ENCODE peak calls at places on chromosomes 12 and 14, in five cellular contexts. Z, L, I, Q and A are unnamed samples. For H3K4me1 and H3K36me3, the result is how much of the 10 kb centered on the place peaks cover.

GRCh38 chr14:99267871-99268775 is 3.9 kb downstream of the BCL11B start:
- DNase-seq in Z (peak), L (no peak), I (no peak), Q (no peak), A (peak)

GRCh38 chr12:133225527-133225926 is 10.2 kb downstream of the ANHX start:
- DNase-seq in Z (no peak), L (no peak), I (no peak), Q (no peak), A (no peak)

GRCh38 chr12:107622005-107622404 is 63.6 kb upstream of the PWP1 start:
- DNase-seq in Z (no peak), L (no peak), I (no peak), Q (no peak), A (no peak)

GRCh38 chr12:49017764-49018281 is 753 bp downstream of the PRKAG1 start:
- DNase-seq in Z (no peak), L (no peak), I (peak), Q (no peak), A (no peak)

GRCh38 chr14:104383088-104383805 is 196.3 kb upstream of the C14orf180 start:
- DNase-seq in Z (no peak), L (no peak), I (peak), Q (peak), A (no peak)

GRCh38 chr12:3803865-3804472 is 51.1 kb upstream of the CRACR2A start:
- DNase-seq in Z (peak), L (peak), I (peak), Q (no peak), A (peak)

GRCh38 chr12:59118356-59118755 is 198.1 kb upstream of the LRIG3 start:
- DNase-seq in Z (no peak), L (no peak), I (no peak), Q (no peak), A (no peak)

GRCh38 chr14:64855732-64856527 is 23.8 kb downstream of the SPTB start:
- DNase-seq in Z (no peak), L (no peak), I (peak), Q (no peak), A (no peak)

GRCh38 chr12:79023784-79024183 is 159.2 kb downstream of the SYT1 start:
- DNase-seq in Z (no peak), L (no peak), I (no peak), Q (no peak), A (no peak)

GRCh38 chr14:30621354-30621953 is 665 bp upstream of the SCFD1 start:
- DNase-seq in Z (no peak), L (peak), I (peak), Q (no peak), A (peak)

GRCh38 chr14:97185186-97185585 is 388.0 kb downstream of the VRK1 start:
- DNase-seq in Z (peak), L (no peak), I (no peak), Q (no peak), A (peak)

GRCh38 chr12:9931245-9931644 is 925 bp downstream of the CLEC2A start:
- DNase-seq in Z (no peak), L (no peak), I (no peak), Q (no peak), A (no peak)
- H3K27ac ChIP-seq in Z (no peak), L (no peak), I (no peak), Q (no peak), A (no peak)

GRCh38 chr12:11754256-11754655 is 104.8 kb downstream of the ETV6 start:
- DNase-seq in Z (no peak), L (no peak), I (no peak), Q (no peak), A (no peak)
- H3K4me1 ChIP-seq in Z (under half), L (under half), I (under half), Q (under half), A (under half)

GRCh38 chr12:121438207-121438606 is 38.3 kb downstream of the RNF34 start:
- DNase-seq in Z (no peak), L (no peak), I (no peak), Q (no peak), A (no peak)

GRCh38 chr12:121439715-121440114 is 39.8 kb downstream of the RNF34 start:
- DNase-seq in Z (no peak), L (no peak), I (no peak), Q (no peak), A (no peak)

GRCh38 chr12:121440768-121441167 is 40.9 kb downstream of the RNF34 start:
- DNase-seq in Z (no peak), L (no peak), I (no peak), Q (no peak), A (no peak)

GRCh38 chr12:121436706-121437105 is 36.8 kb downstream of the RNF34 start:
- DNase-seq in Z (no peak), L (no peak), I (no peak), Q (no peak), A (no peak)

DNA sequence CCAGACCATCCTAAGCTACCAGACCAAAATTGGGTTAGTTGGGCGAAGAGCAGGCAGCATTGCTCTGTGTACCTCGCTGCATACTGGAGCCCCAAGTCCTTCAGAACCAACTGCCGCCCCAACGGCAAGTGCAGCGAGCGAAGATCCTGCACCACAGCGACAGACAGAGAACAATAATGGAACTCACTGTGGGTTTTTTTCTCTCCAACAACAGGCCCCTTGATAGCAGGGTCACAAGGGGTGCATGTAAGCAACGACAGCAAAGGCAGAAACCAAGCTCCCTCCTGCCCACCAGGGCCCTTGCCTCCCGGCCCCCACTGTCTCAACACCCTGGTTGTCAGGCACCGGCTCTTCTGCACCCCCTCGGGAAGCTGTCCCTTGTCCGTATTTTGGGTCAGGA is 39.0 kb downstream of the RNF34 start:
- DNase-seq in Z (no peak), L (no peak), I (no peak), Q (no peak), A (no peak)
- H3K36me3 ChIP-seq in Z (under half), L (under half), I (under half), Q (half or more), A (under half)

GRCh38 chr12:121792607-121793500 is 634 bp downstream of the RHOF start:
- DNase-seq in Z (peak), L (no peak), I (peak), Q (no peak), A (peak)
- H3K27ac ChIP-seq in Z (peak), L (no peak), I (peak), Q (peak), A (peak)

GRCh38 chr12:121443911-121444841 is 44.3 kb downstream of the RNF34 start:
- DNase-seq in Z (no peak), L (no peak), I (no peak), Q (no peak), A (no peak)
- H3K4me1 ChIP-seq in Z (under half), L (under half), I (under half), Q (under half), A (under half)

GRCh38 chr12:6146509-6146908 is 22.0 kb upstream of the VWF start:
- DNase-seq in Z (no peak), L (no peak), I (no peak), Q (no peak), A (no peak)
- H3K36me3 ChIP-seq in Z (under half), L (under half), I (under half), Q (under half), A (under half)

GRCh38 chr12:53561590-53561953 is 54.3 kb upstream of the NPFF start:
- DNase-seq in Z (no peak), L (peak), I (no peak), Q (no peak), A (no peak)
- H3K27ac ChIP-seq in Z (no peak), L (peak), I (no peak), Q (peak), A (no peak)

GRCh38 chr12:43308776-43309175 is 243.2 kb downstream of the ADAMTS20 start:
- DNase-seq in Z (no peak), L (no peak), I (no peak), Q (no peak), A (no peak)
- H3K4me1 ChIP-seq in Z (under half), L (under half), I (under half), Q (under half), A (under half)

DNA sequence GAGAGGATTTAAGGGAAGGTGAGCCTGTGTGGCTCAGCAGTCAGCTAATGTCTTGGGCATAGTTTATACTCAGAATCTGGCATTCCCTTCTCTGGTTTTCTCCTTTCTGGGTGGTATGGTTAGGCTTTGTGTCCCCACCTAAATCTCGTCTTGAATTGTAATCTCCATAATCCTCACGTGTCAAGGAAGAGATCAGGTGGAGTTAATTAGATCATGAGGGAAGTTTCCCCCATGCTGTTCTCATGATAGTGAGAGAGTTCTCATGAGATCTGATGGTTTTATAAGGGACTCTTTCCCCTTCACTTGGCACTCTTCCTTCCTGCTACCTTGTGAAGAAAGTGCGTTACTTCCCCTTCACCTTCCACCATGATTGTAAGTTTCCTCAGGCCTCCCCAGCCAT is 169.8 kb upstream of the PELI2 start:
- DNase-seq in Z (no peak), L (no peak), I (no peak), Q (no peak), A (no peak)
- H3K36me3 ChIP-seq in Z (under half), L (under half), I (under half), Q (under half), A (under half)